ENCODE peak calls at places on chromosomes 7 and 10, in seven cellular contexts. A, M, X, L, W, E and T are unnamed samples.
A peak's percentile ranks its signal among the peaks of the same experiment; 100 is the strongest.

GRCh38 chr10:73887038-73888015 is 13.0 kb upstream of the CAMK2G start:
- DNase-seq in E (no peak), X (no peak), A (peak; percentile 49), W (peak; percentile 81), L (no peak), M (peak; percentile 57), T (peak; percentile 77)

GRCh38 chr10:21084700-21085099 is 187.6 kb upstream of the NEBL start:
- DNase-seq in E (no peak), A (no peak), X (no peak), W (no peak), L (no peak), M (no peak), T (peak; percentile 40)

GRCh38 chr10:52951819-52952218 is 179.2 kb upstream of the MBL2 start:
- DNase-seq in X (no peak), A (no peak), L (peak; percentile 10), M (no peak), W (no peak), E (no peak), T (peak; percentile 27)

GRCh38 chr7:50353894-50354595 is 49.5 kb downstream of the IKZF1 start:
- DNase-seq in E (no peak), A (no peak), M (no peak), L (no peak), X (no peak), W (no peak), T (no peak)

GRCh38 chr7:100585511-100586265 is at the start of gene LRCH4:
- DNase-seq in X (peak; percentile 75), M (no peak), E (no peak), L (peak; percentile 65), W (no peak), A (peak; percentile 65), T (no peak)

GRCh38 chr7:44438851-44439250 is 51.6 kb downstream of the NUDCD3 start:
- DNase-seq in L (no peak), E (no peak), A (no peak), X (no peak), W (no peak), M (no peak), T (no peak)

GRCh38 chr7:112204072-112204775 is 2.0 kb downstream of the DOCK4 start:
- DNase-seq in W (no peak), A (no peak), M (no peak), X (no peak), E (no peak), L (peak; percentile 7), T (no peak)

GRCh38 chr7:131665021-131665420 is 108.6 kb upstream of the PODXL start:
- DNase-seq in E (no peak), M (no peak), W (no peak), X (no peak), L (no peak), A (no peak), T (no peak)

GRCh38 chr7:5472432-5473315 is 49.0 kb upstream of the TNRC18 start:
- DNase-seq in M (no peak), A (no peak), X (no peak), L (no peak), E (no peak), W (no peak), T (no peak)

GRCh38 chr7:43112088-43112940 is at the start of gene HECW1:
- DNase-seq in M (no peak), A (no peak), E (no peak), X (no peak), W (no peak), L (no peak), T (no peak)

GRCh38 chr10:6607187-6607586 is 27.1 kb upstream of the PRKCQ start:
- DNase-seq in L (no peak), E (peak; percentile 59), X (no peak), M (no peak), A (no peak), W (no peak), T (no peak)

GRCh38 chr7:142914121-142914520 is 19.4 kb downstream of the TRPV5 start:
- DNase-seq in L (no peak), X (no peak), A (no peak), E (no peak), M (no peak), W (no peak), T (no peak)

GRCh38 chr7:155962191-155962967 is 150.1 kb upstream of the SHH start:
- DNase-seq in L (no peak), W (no peak), M (no peak), E (peak; percentile 42), A (no peak), X (no peak), T (peak; percentile 88)

GRCh38 chr7:122748195-122748594 is 45.5 kb upstream of the RNF148 start:
- DNase-seq in X (no peak), W (no peak), A (no peak), E (no peak), M (no peak), L (no peak), T (no peak)

GRCh38 chr10:127441350-127442219 is 107.5 kb upstream of the NPS start:
- DNase-seq in E (no peak), A (no peak), W (no peak), X (no peak), L (no peak), M (no peak), T (peak; percentile 52)

GRCh38 chr7:27745064-27745583 is 5.2 kb downstream of the TAX1BP1 start:
- DNase-seq in A (no peak), M (no peak), X (no peak), W (no peak), E (no peak), L (peak; percentile 2), T (peak; percentile 46)

GRCh38 chr7:8260871-8261707 is 878 bp downstream of the ICA1 start:
- DNase-seq in E (no peak), M (no peak), L (peak; percentile 77), A (peak; percentile 13), X (no peak), W (no peak), T (peak; percentile 16)

GRCh38 chr7:31094271-31094670 is 42.2 kb downstream of the ADCYAP1R1 start:
- DNase-seq in X (no peak), L (no peak), W (no peak), E (no peak), M (no peak), A (no peak), T (no peak)

GRCh38 chr10:137606-138005 is 2.4 kb downstream of the ZMYND11 start:
- DNase-seq in M (no peak), X (no peak), L (no peak), A (no peak), W (no peak), E (no peak), T (no peak)

GRCh38 chr10:101967713-101968112 is 88.3 kb downstream of the ARMH3 start:
- DNase-seq in X (no peak), W (no peak), L (no peak), E (no peak), A (no peak), M (no peak), T (no peak)

GRCh38 chr7:131574741-131575140 is 18.3 kb upstream of the PODXL start:
- DNase-seq in X (no peak), L (no peak), M (no peak), W (peak; percentile 40), A (no peak), E (no peak), T (no peak)

GRCh38 chr7:139200382-139200781 is 30.7 kb upstream of the UBN2 start:
- DNase-seq in X (no peak), L (no peak), M (no peak), E (no peak), A (no peak), W (no peak), T (no peak)

GRCh38 chr7:70678621-70679251 is 453.2 kb upstream of the GALNT17 start:
- DNase-seq in M (no peak), X (no peak), L (no peak), A (no peak), W (no peak), E (no peak), T (no peak)

GRCh38 chr10:102397222-102398171 is 2.0 kb downstream of the NFKB2 start:
- DNase-seq in X (no peak), A (no peak), W (no peak), L (no peak), M (no peak), E (no peak), T (no peak)

GRCh38 chr7:66181329-66181728 is 23.8 kb upstream of the TPST1 start:
- DNase-seq in E (no peak), L (no peak), M (no peak), X (no peak), A (no peak), W (no peak), T (no peak)

GRCh38 chr10:14306201-14306600 is 24.5 kb downstream of the FRMD4A start:
- DNase-seq in M (no peak), X (no peak), W (no peak), L (no peak), A (no peak), E (no peak), T (no peak)

GRCh38 chr10:124609698-124610097 is 134.5 kb downstream of the FAM53B start:
- DNase-seq in W (no peak), X (no peak), A (no peak), E (no peak), M (no peak), L (no peak), T (no peak)